ENCODE peak calls at places on chromosomes 1 and 21, in four cellular contexts. U is HepG2, F is K562, B is GM12878. W is an unnamed sample.

GRCh38 chr1:144101397-144102050 is 129.7 kb upstream of the FAM72C start:
- DNase-seq in U (no peak), F (no peak), B (no peak), W (peak; percentile 10)

GRCh38 chr21:14673649-14674048 is 127.5 kb upstream of the SAMSN1 start:
- DNase-seq in U (no peak), F (peak; percentile 85), B (no peak), W (no peak)

GRCh38 chr1:200179126-200179780 is 151.7 kb downstream of the NR5A2 start:
- DNase-seq in U (no peak), F (no peak), B (no peak), W (no peak)

GRCh38 chr1:98920441-98921110 is 84.1 kb downstream of the PLPPR5 start:
- DNase-seq in U (no peak), F (no peak), B (no peak), W (no peak)

GRCh38 chr21:29771491-29772066 is 168.2 kb downstream of the GRIK1 start:
- DNase-seq in U (no peak), F (peak; percentile 23), B (no peak), W (no peak)

GRCh38 chr1:23664837-23665795 is 26.5 kb upstream of the RPL11 start:
- DNase-seq in U (peak; percentile 32), F (peak; percentile 62), B (peak; percentile 15), W (peak; percentile 16)

GRCh38 chr1:154206212-154206611 is at the start of gene CFAP141:
- DNase-seq in U (no peak), F (peak; percentile 22), B (no peak), W (no peak)

GRCh38 chr21:15441999-15442398 is 287.8 kb upstream of the USP25 start:
- DNase-seq in U (no peak), F (no peak), B (no peak), W (no peak)

GRCh38 chr1:54577612-54578011 is 29.6 kb downstream of the ACOT11 start:
- DNase-seq in U (peak; percentile 86), F (peak; percentile 70), B (no peak), W (no peak)

GRCh38 chr21:28789571-28789970 is 203.1 kb downstream of the LTN1 start:
- DNase-seq in U (no peak), F (peak; percentile 40), B (no peak), W (no peak)

GRCh38 chr1:213983589-213984386 is 4.0 kb upstream of the PROX1 start:
- DNase-seq in U (no peak), F (no peak), B (no peak), W (no peak)

GRCh38 chr1:202007703-202008489 is 2.5 kb upstream of the ELF3 start:
- DNase-seq in U (no peak), F (peak; percentile 82), B (no peak), W (peak; percentile 87)

GRCh38 chr1:244651956-244652698 is 799 bp upstream of the DESI2 start:
- DNase-seq in U (no peak), F (no peak), B (no peak), W (no peak)

GRCh38 chr1:76668046-76668445 is 199.2 kb upstream of the ST6GALNAC5 start:
- DNase-seq in U (no peak), F (no peak), B (peak; percentile 33), W (no peak)

GRCh38 chr1:63779872-63780271 is 6.1 kb downstream of the ROR1 start:
- DNase-seq in U (no peak), F (no peak), B (no peak), W (no peak)

GRCh38 chr1:226891846-226892533 is 21.6 kb downstream of the PSEN2 start:
- DNase-seq in U (no peak), F (no peak), B (no peak), W (no peak)

GRCh38 chr1:31112223-31112622 is 46.7 kb upstream of the PUM1 start:
- DNase-seq in U (no peak), F (no peak), B (no peak), W (no peak)

GRCh38 chr1:231039161-231040018 is 664 bp downstream of the FAM89A start:
- DNase-seq in U (no peak), F (peak; percentile 73), B (no peak), W (peak; percentile 48)

GRCh38 chr1:51693420-51694144 is 76.7 kb downstream of the OSBPL9 start:
- DNase-seq in U (no peak), F (no peak), B (no peak), W (no peak)
- TF ChIP-seq ETV6 in U (no peak), F (no peak), B (no peak), W (no peak)

GRCh38 chr1:205346956-205347574 is 9.7 kb downstream of the KLHDC8A start:
- DNase-seq in U (no peak), F (no peak), B (no peak), W (no peak)

GRCh38 chr1:205340674-205341073 is 16.0 kb downstream of the KLHDC8A start:
- DNase-seq in U (no peak), F (no peak), B (no peak), W (no peak)

GRCh38 chr1:205344010-205344808 is 12.5 kb downstream of the KLHDC8A start:
- DNase-seq in U (peak; percentile 59), F (peak; percentile 63), B (no peak), W (peak; percentile 66)

GRCh38 chr1:205345761-205346160 is 11.0 kb downstream of the KLHDC8A start:
- DNase-seq in U (no peak), F (no peak), B (no peak), W (no peak)

DNA sequence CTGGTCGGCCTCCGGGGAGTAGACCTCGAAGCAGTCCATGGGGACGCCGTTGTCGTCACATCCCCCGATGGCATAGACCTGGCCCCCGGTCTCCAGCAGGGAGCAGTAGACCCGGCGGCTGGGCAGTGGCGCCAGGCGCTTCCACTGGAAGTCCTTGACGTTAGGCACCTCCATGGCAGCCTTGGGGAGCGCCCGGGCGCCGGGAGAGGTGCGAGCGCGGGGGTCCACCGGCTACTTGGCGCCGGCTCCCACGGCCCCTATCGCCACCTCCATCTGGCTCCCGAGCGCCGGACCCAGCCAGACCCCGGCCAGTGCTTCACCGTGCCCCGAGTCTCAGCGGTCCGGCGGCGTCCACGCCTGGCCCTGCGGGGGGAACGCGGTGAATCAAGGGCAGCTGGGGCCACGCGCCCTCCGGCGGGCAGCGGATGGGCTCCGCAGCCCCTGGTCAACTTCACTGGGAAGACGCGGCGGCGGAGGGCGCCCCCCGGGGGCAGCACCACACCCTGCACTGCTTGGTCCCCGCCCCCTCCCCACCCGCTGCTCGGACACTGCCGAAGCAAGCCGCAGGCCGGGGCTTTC is 13.2 kb downstream of the KLHDC8A start:
- DNase-seq in U (no peak), F (no peak), B (no peak), W (peak; percentile 71)
- TF ChIP-seq CTCF in U (no peak), F (peak; percentile 41), B (no peak), W (peak; percentile 38)

GRCh38 chr1:69504730-69505252 is 62.9 kb upstream of the LRRC7 start:
- DNase-seq in U (no peak), F (peak; percentile 45), B (no peak), W (no peak)
- TF ChIP-seq ETV6 in U (no peak), F (no peak), B (no peak), W (no peak)

GRCh38 chr1:27395441-27396195 is 3.2 kb downstream of the GPR3 start:
- DNase-seq in U (peak; percentile 40), F (peak; percentile 86), B (no peak), W (peak; percentile 89)
- TF ChIP-seq CTCF in U (peak; percentile 85), F (peak; percentile 97), B (peak; percentile 91), W (peak; percentile 95)

DNA sequence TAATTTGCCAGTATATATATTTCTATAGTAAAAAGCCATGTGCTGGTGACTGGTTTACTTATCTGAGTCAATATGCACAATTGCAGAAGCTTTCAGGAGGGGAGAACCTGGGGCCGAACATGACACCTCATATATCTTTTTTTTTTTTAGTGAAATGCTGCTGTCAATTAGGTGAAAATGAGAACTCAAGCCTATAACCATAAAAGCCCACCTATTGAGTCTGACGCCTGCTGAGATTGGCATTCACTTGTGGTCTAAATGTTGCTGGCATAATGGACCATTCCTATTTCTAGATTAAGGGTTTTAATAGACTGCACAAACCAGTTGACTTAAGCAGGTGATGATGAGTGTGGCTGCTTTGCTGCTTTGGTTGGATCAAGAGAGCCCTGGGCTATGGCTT is 10.8 kb downstream of the NTMT2 start:
- DNase-seq in U (no peak), F (no peak), B (no peak), W (no peak)
- TF ChIP-seq ETV6 in U (no peak), F (no peak), B (no peak), W (no peak)

DNA sequence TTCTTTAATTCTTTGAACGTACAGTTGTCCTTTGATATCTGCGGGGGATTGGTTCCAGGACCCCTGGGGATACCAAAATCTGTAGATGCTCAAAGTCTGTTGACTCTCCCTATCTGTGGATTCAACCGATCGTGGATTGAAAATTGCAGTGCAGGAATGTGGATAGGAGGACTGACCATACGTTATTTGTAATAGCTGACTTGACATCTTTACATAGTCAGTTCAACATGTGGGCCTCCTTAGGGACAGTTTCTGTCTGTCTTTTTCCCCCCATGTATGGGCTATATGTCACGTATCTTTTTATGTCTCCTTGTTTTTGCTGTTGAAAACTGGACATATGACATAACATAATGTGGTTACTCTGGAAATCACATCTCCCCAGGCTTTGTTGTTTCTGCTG is 204.9 kb downstream of the DYRK1A start:
- DNase-seq in U (no peak), F (no peak), B (no peak), W (no peak)
- TF ChIP-seq CTCF in U (no peak), F (no peak), B (no peak), W (no peak)

GRCh38 chr1:26690576-26691031 is 5.2 kb upstream of the ARID1A start:
- DNase-seq in U (no peak), F (peak; percentile 54), B (no peak), W (no peak)

GRCh38 chr1:26692793-26693490 is 2.9 kb upstream of the ARID1A start:
- DNase-seq in U (peak; percentile 97), F (peak; percentile 99), B (peak; percentile 94), W (peak; percentile 93)

GRCh38 chr1:26692211-26692792 is 3.5 kb upstream of the ARID1A start:
- DNase-seq in U (peak; percentile 88), F (peak; percentile 94), B (peak; percentile 78), W (peak; percentile 75)

GRCh38 chr1:26689504-26689903 is 6.3 kb upstream of the ARID1A start:
- DNase-seq in U (no peak), F (no peak), B (no peak), W (no peak)

DNA sequence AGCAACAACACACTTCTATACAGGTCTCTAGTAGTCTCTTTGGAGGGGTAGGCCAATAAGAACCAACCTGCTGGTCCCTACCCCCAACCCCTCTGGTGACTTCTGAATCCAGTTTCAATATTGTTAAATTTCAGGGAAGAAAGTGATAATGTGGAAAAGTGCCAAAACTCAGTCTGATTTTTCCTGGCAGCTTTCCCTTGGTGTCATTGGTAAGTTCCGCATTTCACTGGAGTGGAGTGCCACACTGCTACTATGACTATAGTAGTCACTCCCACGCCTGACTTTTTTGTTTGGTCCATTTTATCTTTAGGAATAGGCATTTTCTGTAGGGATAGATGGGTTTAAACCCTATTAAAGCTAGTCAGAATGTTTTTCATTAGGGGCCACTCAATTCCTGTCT is 5.7 kb upstream of the ARID1A start:
- DNase-seq in U (no peak), F (peak; percentile 61), B (no peak), W (no peak)
- TF ChIP-seq ETV6 in U (no peak), F (no peak), B (no peak), W (no peak)

W was measured in WTC11.